ENCODE peak calls at places on chromosomes 7 and 10, in seven cellular contexts. D is IMR-90; W is cardiac muscle cell; Z is fibroblast of lung; H is CD4-positive, CD25-positive, alpha-beta regulatory T cell; X is CD8-positive, alpha-beta memory T cell; B is tibial artery. J is an unnamed sample.

GRCh38 chr10:607545-608196 is 81.8 kb downstream of the DIP2C start:
- DNase-seq in D (no peak), W (no peak), Z (peak; percentile 36), H (no peak), X (no peak), B (peak; percentile 23), J (no peak)

GRCh38 chr10:57759777-57760176 is 507.9 kb downstream of the IPMK start:
- DNase-seq in D (no peak), W (no peak), Z (no peak), H (no peak), X (no peak), B (no peak), J (no peak)

GRCh38 chr10:14478639-14479038 is 147.9 kb upstream of the FRMD4A start:
- DNase-seq in D (peak; percentile 84), W (peak; percentile 71), Z (peak; percentile 87), H (peak; percentile 19), X (no peak), B (peak; percentile 69), J (peak; percentile 57)

GRCh38 chr10:44860811-44861751 is 50.1 kb upstream of the TMEM72 start:
- DNase-seq in D (peak; percentile 86), W (no peak), Z (peak; percentile 99), H (no peak), X (no peak), B (peak; percentile 70), J (no peak)

GRCh38 chr7:96495751-96496216 is 173.9 kb upstream of the SLC25A13 start:
- DNase-seq in D (no peak), W (no peak), Z (no peak), H (peak; percentile 20), X (no peak), B (no peak), J (no peak)

GRCh38 chr10:18476283-18476682 is 175.1 kb downstream of the NSUN6 start:
- DNase-seq in D (no peak), W (no peak), Z (no peak), H (peak; percentile 2), X (no peak), B (no peak), J (no peak)

GRCh38 chr10:8456386-8456785 is 401.9 kb downstream of the GATA3 start:
- DNase-seq in D (no peak), W (no peak), Z (no peak), H (no peak), X (no peak), B (no peak), J (no peak)

GRCh38 chr7:18975689-18976280 is 141.7 kb downstream of the TWIST1 start:
- DNase-seq in D (no peak), W (no peak), Z (no peak), H (no peak), X (no peak), B (no peak), J (no peak)

GRCh38 chr7:98294798-98295382 is 13.4 kb downstream of the BRI3 start:
- DNase-seq in D (peak; percentile 47), W (peak; percentile 82), Z (peak; percentile 31), H (no peak), X (no peak), B (no peak), J (peak; percentile 71)

GRCh38 chr7:6251653-6252052 is 20.8 kb downstream of the CYTH3 start:
- DNase-seq in D (no peak), W (no peak), Z (peak; percentile 58), H (no peak), X (no peak), B (no peak), J (no peak)

GRCh38 chr7:6252310-6252709 is 20.1 kb downstream of the CYTH3 start:
- DNase-seq in D (peak; percentile 48), W (no peak), Z (peak; percentile 85), H (no peak), X (no peak), B (no peak), J (no peak)

GRCh38 chr7:6250364-6250833 is 22.0 kb downstream of the CYTH3 start:
- DNase-seq in D (no peak), W (no peak), Z (peak; percentile 25), H (no peak), X (no peak), B (no peak), J (no peak)

GRCh38 chr7:6246257-6246917 is 26.0 kb downstream of the CYTH3 start:
- DNase-seq in D (peak; percentile 58), W (no peak), Z (peak; percentile 60), H (no peak), X (no peak), B (no peak), J (no peak)

GRCh38 chr7:6248581-6248980 is 23.8 kb downstream of the CYTH3 start:
- DNase-seq in D (peak; percentile 88), W (no peak), Z (peak; percentile 86), H (no peak), X (no peak), B (no peak), J (no peak)
- H3K4me1 ChIP-seq in D (peaks cover 19% of the 10 kb centered on the region), W (peaks cover 48% of the 10 kb centered on the region), Z (peaks cover 22% of the 10 kb centered on the region), H (no peaks in the 10 kb centered on the region), X (no peaks in the 10 kb centered on the region), B (peaks cover 71% of the 10 kb centered on the region), J (no peaks in the 10 kb centered on the region)

GRCh38 chr10:125123363-125124113 is 36.8 kb downstream of the CTBP2 start:
- DNase-seq in D (peak; percentile 69), W (no peak), Z (peak; percentile 77), H (no peak), X (no peak), B (peak; percentile 93), J (peak; percentile 65)
- H3K36me3 ChIP-seq in D (peaks cover 18% of the 10 kb centered on the region), W (no peaks in the 10 kb centered on the region), Z (peaks cover 4% of the 10 kb centered on the region), H (no peaks in the 10 kb centered on the region), X (no peaks in the 10 kb centered on the region), B (no peaks in the 10 kb centered on the region), J (no peaks in the 10 kb centered on the region)

GRCh38 chr10:91589015-91589655 is 43.7 kb downstream of the PPP1R3C start:
- DNase-seq in D (peak; percentile 46), W (peak; percentile 93), Z (peak; percentile 92), H (no peak), X (no peak), B (peak; percentile 78), J (no peak)
- H3K4me1 ChIP-seq in D (peaks cover 37% of the 10 kb centered on the region), W (peaks cover 71% of the 10 kb centered on the region), Z (peaks cover 47% of the 10 kb centered on the region), H (no peaks in the 10 kb centered on the region), X (no peaks in the 10 kb centered on the region), B (peaks cover 73% of the 10 kb centered on the region), J (no peaks in the 10 kb centered on the region)

GRCh38 chr7:80827238-80827633 is 91.6 kb downstream of the SEMA3C start:
- DNase-seq in D (peak; percentile 19), W (no peak), Z (no peak), H (no peak), X (no peak), B (no peak), J (no peak)
- H3K36me3 ChIP-seq in D (no peaks in the 10 kb centered on the region), W (no peaks in the 10 kb centered on the region), Z (no peaks in the 10 kb centered on the region), H (no peaks in the 10 kb centered on the region), X (no peaks in the 10 kb centered on the region), B (no peaks in the 10 kb centered on the region), J (no peaks in the 10 kb centered on the region)

GRCh38 chr7:71120096-71120495 is 11.8 kb upstream of the GALNT17 start:
- DNase-seq in D (no peak), W (no peak), Z (no peak), H (no peak), X (no peak), B (no peak), J (no peak)
- H3K4me1 ChIP-seq in D (no peaks in the 10 kb centered on the region), W (no peaks in the 10 kb centered on the region), Z (no peaks in the 10 kb centered on the region), H (no peaks in the 10 kb centered on the region), X (no peaks in the 10 kb centered on the region), B (no peaks in the 10 kb centered on the region), J (no peaks in the 10 kb centered on the region)

GRCh38 chr7:108165726-108166125 is 35.6 kb upstream of the LAMB4 start:
- DNase-seq in D (no peak), W (no peak), Z (no peak), H (no peak), X (no peak), B (no peak), J (no peak)
- H3K36me3 ChIP-seq in D (no peaks in the 10 kb centered on the region), W (no peaks in the 10 kb centered on the region), Z (no peaks in the 10 kb centered on the region), H (no peaks in the 10 kb centered on the region), X (no peaks in the 10 kb centered on the region), B (no peaks in the 10 kb centered on the region), J (no peaks in the 10 kb centered on the region)